ENCODE peak calls at places on chromosomes 5 and 9, in six cellular contexts. R, P, W, X, Q and E are unnamed samples.

GRCh38 chr5:56561-57290 is 35.2 kb upstream of the PLEKHG4B start:
- DNase-seq in R (no peak), Q (no peak), P (no peak), W (peak; percentile 26), X (no peak), E (no peak)

GRCh38 chr5:140627972-140628371 is 5.0 kb downstream of the CD14 start:
- DNase-seq in Q (no peak), P (no peak), R (no peak), X (no peak), W (no peak), E (no peak)

GRCh38 chr5:137231535-137231934 is 267.6 kb downstream of the SPOCK1 start:
- DNase-seq in Q (no peak), P (no peak), W (no peak), R (no peak), X (no peak), E (no peak)

GRCh38 chr5:166637295-166637694 is 1654.2 kb upstream of the WWC1 start:
- DNase-seq in Q (no peak), P (no peak), R (no peak), X (no peak), W (no peak), E (no peak)

GRCh38 chr9:134844821-134845220 is 35.8 kb upstream of the FCN2 start:
- DNase-seq in R (no peak), Q (no peak), P (no peak), X (no peak), W (no peak), E (no peak)

GRCh38 chr5:75048457-75048953 is 3.9 kb downstream of the GCNT4 start:
- DNase-seq in P (no peak), R (no peak), X (no peak), Q (no peak), W (no peak), E (peak; percentile 24)

GRCh38 chr9:129458663-129459549 is 162.0 kb downstream of the C9orf50 start:
- DNase-seq in X (peak; percentile 86), W (peak; percentile 36), P (peak; percentile 52), R (peak; percentile 46), Q (peak; percentile 89), E (no peak)

GRCh38 chr9:89319015-89319905 is 960 bp downstream of the SECISBP2 start:
- DNase-seq in P (no peak), W (no peak), R (no peak), Q (no peak), X (no peak), E (no peak)

GRCh38 chr5:174355208-174355612 is 309.7 kb downstream of the NSG2 start:
- DNase-seq in Q (no peak), P (no peak), R (no peak), X (no peak), W (no peak), E (peak; percentile 5)

GRCh38 chr5:142835540-142835939 is 65.4 kb downstream of the ARHGAP26 start:
- DNase-seq in P (no peak), R (no peak), X (no peak), W (no peak), Q (no peak), E (no peak)

GRCh38 chr9:80707120-80707519 is 982.2 kb downstream of the TLE1 start:
- DNase-seq in X (no peak), W (no peak), R (no peak), Q (no peak), P (no peak), E (peak; percentile 46)

GRCh38 chr5:169302046-169302445 is 1.1 kb upstream of the SLIT3 start:
- DNase-seq in R (no peak), Q (no peak), X (no peak), W (no peak), P (no peak), E (no peak)
- H3K4me3 ChIP-seq in R (no peak overlapping the region), Q (peak overlapping the region; percentile 85), X (no peak overlapping the region), W (no peak overlapping the region), P (no peak overlapping the region), E (no peak overlapping the region)

DNA sequence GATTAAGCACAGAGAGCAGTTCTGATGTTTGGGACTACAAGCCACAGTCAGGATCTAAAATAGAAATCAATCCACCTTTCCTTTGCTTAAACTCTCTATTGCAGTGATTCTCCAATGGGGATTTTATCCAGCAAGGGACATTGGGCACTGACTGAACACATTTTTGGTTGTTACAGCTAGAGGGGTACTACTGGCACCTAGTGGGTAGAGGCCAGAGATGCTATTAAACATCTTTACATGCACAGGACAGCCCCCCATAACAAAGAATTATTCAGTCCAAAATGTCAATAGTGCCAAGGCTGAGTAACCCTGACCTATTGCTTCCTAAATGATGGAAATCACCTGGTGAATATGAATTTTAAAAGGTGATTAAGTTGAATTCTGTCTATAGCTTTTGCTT is 12.0 kb downstream of the ZNF622 start:
- DNase-seq in P (no peak), Q (no peak), R (no peak), W (no peak), X (no peak), E (no peak)
- TF ChIP-seq CTCF in P (no peak), Q (no peak), R (no peak), W (no peak), X (no peak), E (no peak)

GRCh38 chr9:121550041-121550440 is 50.4 kb upstream of the GGTA1 start:
- DNase-seq in W (no peak), X (no peak), P (no peak), R (no peak), Q (no peak), E (no peak)

GRCh38 chr9:121541256-121541655 is 41.6 kb upstream of the GGTA1 start:
- DNase-seq in W (no peak), R (no peak), P (no peak), X (no peak), Q (no peak), E (no peak)

GRCh38 chr9:121541945-121542344 is 42.3 kb upstream of the GGTA1 start:
- DNase-seq in X (no peak), W (no peak), P (no peak), R (no peak), Q (no peak), E (no peak)

GRCh38 chr9:121545148-121545874 is 45.7 kb upstream of the GGTA1 start:
- DNase-seq in R (no peak), X (no peak), P (no peak), Q (no peak), W (no peak), E (no peak)

GRCh38 chr9:121545875-121546423 is 46.3 kb upstream of the GGTA1 start:
- DNase-seq in P (peak; percentile 96), R (peak; percentile 95), W (peak; percentile 96), Q (peak; percentile 97), X (peak; percentile 97), E (peak; percentile 98)
- H3K4me3 ChIP-seq in P (no peak overlapping the region), R (peak overlapping the region; percentile 13), W (no peak overlapping the region), Q (peak overlapping the region; percentile 36), X (peak overlapping the region; percentile 22), E (no peak overlapping the region)

DNA sequence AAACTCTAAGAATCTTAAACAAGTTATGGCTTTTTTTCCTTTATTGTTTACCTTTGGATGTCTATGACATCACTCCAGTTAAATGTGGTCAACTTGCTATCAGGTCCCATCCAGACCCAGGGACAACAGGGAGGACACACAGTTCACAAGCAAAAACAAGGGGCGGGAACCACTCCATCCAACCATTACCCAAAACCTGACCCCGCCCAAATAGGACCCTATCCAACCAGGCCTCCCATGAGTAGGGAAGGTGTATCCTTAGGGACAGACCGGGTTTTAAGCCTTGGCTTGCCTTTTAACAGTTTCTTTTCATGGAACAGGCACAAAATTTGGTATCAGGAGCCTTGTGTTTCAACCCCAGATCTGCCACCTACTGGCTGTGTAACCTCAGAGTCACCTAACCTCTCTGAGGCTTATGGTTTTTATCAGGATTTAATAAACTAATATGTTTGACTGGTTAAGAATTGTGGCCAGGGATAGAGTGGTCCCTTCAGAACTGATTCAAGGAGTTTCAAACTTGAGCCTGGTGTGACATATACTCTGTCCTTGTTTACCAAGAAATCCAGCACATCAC is 127.7 kb upstream of the RAD23B start:
- DNase-seq in P (no peak), W (no peak), X (no peak), Q (no peak), R (no peak), E (no peak)
- TF ChIP-seq CTCF in P (no peak), W (no peak), X (no peak), Q (no peak), R (no peak), E (peak; percentile 5)

GRCh38 chr5:158886086-158886485 is 213.6 kb downstream of the EBF1 start:
- DNase-seq in X (no peak), W (no peak), R (no peak), Q (no peak), P (no peak), E (no peak)

GRCh38 chr5:158883502-158883901 is 216.2 kb downstream of the EBF1 start:
- DNase-seq in R (no peak), Q (no peak), P (no peak), W (no peak), X (no peak), E (no peak)

GRCh38 chr5:158882660-158883059 is 217.1 kb downstream of the EBF1 start:
- DNase-seq in R (no peak), W (no peak), P (no peak), X (no peak), Q (no peak), E (no peak)

GRCh38 chr5:158886957-158887356 is 212.8 kb downstream of the EBF1 start:
- DNase-seq in Q (no peak), P (no peak), X (no peak), W (no peak), R (no peak), E (no peak)

DNA sequence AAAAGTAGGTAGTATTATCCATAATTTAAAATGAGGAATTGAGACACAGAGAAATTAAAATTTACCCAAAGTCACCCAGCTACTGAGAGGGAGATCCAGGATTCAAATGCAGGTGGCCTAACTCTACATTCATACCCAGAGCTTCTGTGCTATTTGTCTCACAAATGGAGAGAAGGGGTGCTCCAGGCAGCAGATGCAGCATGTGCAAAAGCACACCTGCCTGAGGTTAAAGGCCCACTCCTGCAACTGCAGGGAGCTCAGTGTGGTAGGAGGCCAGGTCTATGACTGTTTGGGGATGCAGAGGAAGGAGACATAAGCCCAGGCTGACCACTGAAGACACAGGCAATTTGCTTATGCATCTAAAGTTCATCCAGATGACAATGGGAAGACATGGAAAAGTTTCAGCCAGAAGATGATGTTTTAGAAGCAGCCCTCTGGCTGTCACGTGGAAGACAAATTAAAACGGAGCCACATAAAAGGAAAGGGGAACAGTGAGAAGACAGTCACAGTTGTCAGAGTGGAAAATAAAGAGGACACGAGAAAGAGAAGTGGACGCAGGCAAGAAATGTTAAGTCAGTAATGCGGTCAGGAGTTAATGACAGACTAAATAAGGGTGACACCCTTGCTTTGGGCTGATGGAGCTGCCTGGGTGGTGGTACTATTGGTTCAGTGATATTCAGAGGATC is 214.7 kb downstream of the EBF1 start:
- DNase-seq in R (no peak), X (no peak), P (no peak), W (no peak), Q (no peak), E (no peak)
- H3K4me3 ChIP-seq in R (no peak overlapping the region), X (no peak overlapping the region), P (no peak overlapping the region), W (no peak overlapping the region), Q (no peak overlapping the region), E (no peak overlapping the region)

GRCh38 chr5:132655821-132656773 is 1.9 kb upstream of the IL13 start:
- DNase-seq in P (peak; percentile 16), W (no peak), X (peak; percentile 27), R (no peak), Q (no peak), E (peak; percentile 67)
- TF ChIP-seq CTCF in P (no peak), W (no peak), X (no peak), R (no peak), Q (peak; percentile 25), E (peak; percentile 10)

GRCh38 chr9:92964981-92965758 is 17.8 kb downstream of the FGD3 start:
- DNase-seq in W (no peak), R (no peak), Q (peak; percentile 64), P (no peak), X (peak; percentile 40), E (no peak)
- H3K4me3 ChIP-seq in W (peak overlapping the region; percentile 19), R (peak overlapping the region; percentile 10), Q (peak overlapping the region; percentile 34), P (peak overlapping the region; percentile 32), X (peak overlapping the region; percentile 44), E (no peak overlapping the region)

GRCh38 chr5:177982072-177982727 is 13.8 kb downstream of the PROP1 start:
- DNase-seq in X (peak; percentile 50), Q (no peak), R (no peak), W (no peak), P (no peak), E (peak; percentile 23)
- TF ChIP-seq CTCF in X (no peak), Q (no peak), R (peak; percentile 44), W (peak; percentile 11), P (no peak), E (no peak)